ENCODE peak calls at places on chromosomes 1 and 21, in four cellular contexts. W is A673, P is GM23248, L is fibroblast of lung. Q is an unnamed sample.

GRCh38 chr1:184890539-184890973 is 83.8 kb downstream of the NIBAN1 start:
- DNase-seq in L (peak; percentile 72), W (no peak), P (peak; percentile 31), Q (no peak)

GRCh38 chr1:204975021-204975420 is 68.0 kb upstream of the CNTN2 start:
- DNase-seq in P (no peak), L (no peak), W (no peak), Q (no peak)

GRCh38 chr1:179164494-179164893 is 65.0 kb downstream of the ABL2 start:
- DNase-seq in L (peak; percentile 91), W (no peak), P (peak; percentile 58), Q (no peak)

GRCh38 chr1:204308023-204308628 is 51.6 kb downstream of the PLEKHA6 start:
- DNase-seq in L (no peak), W (no peak), P (peak; percentile 77), Q (no peak)

GRCh38 chr1:96002969-96003964 is 718.3 kb upstream of the PTBP2 start:
- DNase-seq in L (no peak), P (no peak), W (no peak), Q (no peak)

GRCh38 chr1:211541715-211542477 is 37.1 kb downstream of the SLC30A1 start:
- DNase-seq in P (no peak), L (peak; percentile 43), W (no peak), Q (no peak)

GRCh38 chr1:208243522-208243850 is 698 bp downstream of the PLXNA2 start:
- DNase-seq in P (peak; percentile 51), W (peak; percentile 12), L (peak; percentile 32), Q (no peak)

GRCh38 chr1:204377800-204378608 is 18.3 kb upstream of the PLEKHA6 start:
- DNase-seq in L (peak; percentile 21), P (peak; percentile 51), W (peak; percentile 29), Q (no peak)

GRCh38 chr1:111690306-111690617 is 48.9 kb downstream of the INKA2 start:
- DNase-seq in W (peak; percentile 92), P (peak; percentile 89), L (peak; percentile 94), Q (peak; percentile 79)

GRCh38 chr1:85134583-85135455 is 66.0 kb downstream of the SYDE2 start:
- DNase-seq in W (no peak), P (peak; percentile 75), L (no peak), Q (no peak)

GRCh38 chr1:26861286-26861701 is 1.7 kb upstream of the SFN start:
- DNase-seq in W (peak; percentile 65), P (peak; percentile 56), L (peak; percentile 14), Q (no peak)

GRCh38 chr1:183318433-183318832 is 99.7 kb downstream of the NMNAT2 start:
- DNase-seq in L (peak; percentile 79), W (no peak), P (peak; percentile 94), Q (no peak)

GRCh38 chr1:217660353-217661062 is 29.4 kb downstream of the SPATA17 start:
- DNase-seq in P (peak; percentile 92), W (no peak), L (peak; percentile 88), Q (no peak)

GRCh38 chr1:116299248-116299647 is 73.8 kb upstream of the ATP1A1 start:
- DNase-seq in W (no peak), L (no peak), P (no peak), Q (no peak)

GRCh38 chr21:26739189-26739588 is 106.0 kb downstream of the ADAMTS1 start:
- DNase-seq in P (peak; percentile 41), L (no peak), W (peak; percentile 35), Q (peak; percentile 51)

GRCh38 chr21:45270306-45270821 is 17.3 kb downstream of the POFUT2 start:
- DNase-seq in P (no peak), L (no peak), W (peak; percentile 50), Q (no peak)

GRCh38 chr1:234486858-234487830 is 8.2 kb upstream of the TARBP1 start:
- DNase-seq in L (peak; percentile 60), W (peak; percentile 77), P (peak; percentile 88), Q (peak; percentile 58)

GRCh38 chr1:24134376-24134775 is 8.6 kb downstream of the IL22RA1 start:
- DNase-seq in P (no peak), L (no peak), W (no peak), Q (no peak)

GRCh38 chr1:34460193-34460592 is 283.5 kb downstream of the C1orf94 start:
- DNase-seq in P (peak; percentile 18), L (no peak), W (peak; percentile 55), Q (peak; percentile 3)

GRCh38 chr21:8997011-8997440 is 1524.4 kb upstream of the TPTE start:
- DNase-seq in W (no peak), P (no peak), L (no peak), Q (no peak)

GRCh38 chr1:151502859-151503509 is 8.2 kb upstream of the CGN start:
- DNase-seq in W (no peak), P (no peak), L (no peak), Q (no peak)

GRCh38 chr1:45429543-45430159 is 61.3 kb downstream of the TESK2 start:
- DNase-seq in W (no peak), L (no peak), P (no peak), Q (no peak)

GRCh38 chr1:80896957-80897356 is 903.8 kb upstream of the ADGRL2 start:
- DNase-seq in P (no peak), L (no peak), W (no peak), Q (no peak)

GRCh38 chr1:108505766-108506075 is 54.2 kb upstream of the EEIG2 start:
- DNase-seq in W (no peak), L (peak; percentile 5), P (no peak), Q (no peak)
- TF ChIP-seq EZH2 in W (no peak), L (no peak), P (no peak), Q (no peak)

GRCh38 chr1:226134170-226135058 is 52.1 kb downstream of the ACBD3 start:
- DNase-seq in L (no peak), W (no peak), P (no peak), Q (no peak)

GRCh38 chr1:226132731-226133503 is 53.6 kb downstream of the ACBD3 start:
- DNase-seq in P (peak; percentile 53), L (no peak), W (peak; percentile 45), Q (no peak)

GRCh38 chr1:226135709-226136108 is 50.8 kb downstream of the ACBD3 start:
- DNase-seq in W (no peak), L (peak; percentile 5), P (no peak), Q (no peak)

GRCh38 chr1:226133504-226134123 is 52.9 kb downstream of the ACBD3 start:
- DNase-seq in L (no peak), W (no peak), P (no peak), Q (no peak)

DNA sequence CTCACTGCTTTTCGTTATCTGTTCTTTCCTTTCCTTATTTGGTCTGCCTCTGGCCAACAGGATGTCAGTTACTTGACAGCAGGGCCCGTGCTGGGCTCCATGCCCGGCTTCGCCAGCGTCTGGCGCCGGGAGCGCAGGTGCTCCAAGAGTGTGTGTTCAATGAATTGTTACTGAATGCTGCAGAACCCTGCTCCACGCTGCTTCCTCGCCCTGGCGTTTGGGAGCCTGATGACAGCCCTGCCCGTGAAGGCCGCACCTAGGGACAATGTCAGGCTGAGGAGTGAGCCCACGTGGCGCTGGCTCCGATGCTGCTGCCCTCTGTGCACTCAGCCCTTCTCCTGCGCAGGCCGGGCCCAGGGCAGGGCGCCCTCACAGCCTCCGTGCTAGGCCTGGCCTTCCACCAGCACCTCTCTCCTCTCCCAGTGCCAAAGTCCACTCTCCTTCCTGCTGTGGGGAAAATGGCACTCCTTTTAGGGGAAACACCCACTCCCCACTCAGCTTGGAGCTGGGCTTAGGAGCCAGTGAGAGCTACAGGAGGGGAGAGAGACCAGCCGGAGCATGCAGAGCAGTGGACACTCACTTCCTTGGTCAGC is 51.4 kb downstream of the ACBD3 start:
- DNase-seq in L (peak; percentile 52), W (no peak), P (no peak), Q (no peak)
- TF ChIP-seq EZH2 in L (no peak), W (no peak), P (no peak), Q (no peak)

GRCh38 chr21:43360441-43361126 is 66.3 kb downstream of the SIK1 start:
- DNase-seq in W (no peak), L (no peak), P (no peak), Q (no peak)

GRCh38 chr21:43362928-43363314 is 64.0 kb downstream of the SIK1 start:
- DNase-seq in W (no peak), L (peak; percentile 74), P (no peak), Q (no peak)

GRCh38 chr21:43361127-43361492 is 65.8 kb downstream of the SIK1 start:
- DNase-seq in L (no peak), P (peak; percentile 74), W (no peak), Q (no peak)

GRCh38 chr21:43362306-43362927 is 64.5 kb downstream of the SIK1 start:
- DNase-seq in W (peak; percentile 79), P (peak; percentile 88), L (peak; percentile 71), Q (peak; percentile 42)

DNA sequence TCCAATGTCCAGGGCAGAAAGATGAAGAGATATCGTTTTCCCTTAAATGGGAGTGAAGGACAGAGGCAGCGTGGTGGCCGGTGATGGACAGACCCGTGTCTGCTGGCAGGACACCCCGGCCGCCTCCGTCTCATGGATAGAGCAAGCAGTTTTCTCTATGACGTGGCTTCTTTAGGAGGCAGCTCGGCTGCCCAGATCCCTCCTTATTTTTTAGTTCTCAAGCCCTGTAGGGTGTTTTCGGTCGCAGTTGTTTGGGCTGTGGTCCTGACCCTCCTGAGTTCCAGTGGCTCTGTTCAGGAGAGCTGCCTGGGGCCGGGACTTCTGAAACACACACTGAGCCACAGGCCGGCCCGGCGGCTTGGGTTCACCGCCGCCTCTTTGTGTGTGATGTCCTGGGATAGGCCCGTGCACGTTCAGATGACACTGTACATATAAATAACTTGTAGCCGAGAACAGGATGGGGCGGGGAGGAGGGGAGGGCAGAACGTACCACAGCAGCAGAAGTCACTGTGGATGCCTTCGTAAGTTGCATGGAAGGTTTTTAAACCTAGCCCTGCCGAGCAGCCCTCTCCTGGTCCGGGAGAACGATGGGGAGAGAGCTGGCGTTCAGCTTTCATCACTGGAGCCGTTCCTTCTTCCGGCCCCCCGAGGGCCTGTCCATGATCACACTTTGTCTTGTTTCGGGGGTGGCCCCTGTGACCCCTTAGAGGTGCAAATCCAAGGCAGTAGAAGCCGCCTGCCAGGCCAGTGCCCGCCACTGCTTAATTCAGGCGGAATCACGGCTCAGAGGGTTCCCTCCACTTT is 65.2 kb downstream of the SIK1 start:
- DNase-seq in P (peak; percentile 75), W (no peak), L (no peak), Q (no peak)
- TF ChIP-seq EZH2 in P (no peak), W (no peak), L (no peak), Q (no peak)

GRCh38 chr1:63318255-63319068 is 3.9 kb upstream of the FOXD3 start:
- DNase-seq in L (no peak), P (no peak), W (no peak), Q (no peak)

GRCh38 chr1:63321788-63322247 is 549 bp upstream of the FOXD3 start:
- DNase-seq in P (no peak), L (no peak), W (no peak), Q (no peak)

GRCh38 chr1:63319069-63320023 is 3.0 kb upstream of the FOXD3 start:
- DNase-seq in L (no peak), W (no peak), P (no peak), Q (no peak)

GRCh38 chr1:63321061-63321787 is 1.1 kb upstream of the FOXD3 start:
- DNase-seq in L (no peak), P (no peak), W (no peak), Q (no peak)

DNA sequence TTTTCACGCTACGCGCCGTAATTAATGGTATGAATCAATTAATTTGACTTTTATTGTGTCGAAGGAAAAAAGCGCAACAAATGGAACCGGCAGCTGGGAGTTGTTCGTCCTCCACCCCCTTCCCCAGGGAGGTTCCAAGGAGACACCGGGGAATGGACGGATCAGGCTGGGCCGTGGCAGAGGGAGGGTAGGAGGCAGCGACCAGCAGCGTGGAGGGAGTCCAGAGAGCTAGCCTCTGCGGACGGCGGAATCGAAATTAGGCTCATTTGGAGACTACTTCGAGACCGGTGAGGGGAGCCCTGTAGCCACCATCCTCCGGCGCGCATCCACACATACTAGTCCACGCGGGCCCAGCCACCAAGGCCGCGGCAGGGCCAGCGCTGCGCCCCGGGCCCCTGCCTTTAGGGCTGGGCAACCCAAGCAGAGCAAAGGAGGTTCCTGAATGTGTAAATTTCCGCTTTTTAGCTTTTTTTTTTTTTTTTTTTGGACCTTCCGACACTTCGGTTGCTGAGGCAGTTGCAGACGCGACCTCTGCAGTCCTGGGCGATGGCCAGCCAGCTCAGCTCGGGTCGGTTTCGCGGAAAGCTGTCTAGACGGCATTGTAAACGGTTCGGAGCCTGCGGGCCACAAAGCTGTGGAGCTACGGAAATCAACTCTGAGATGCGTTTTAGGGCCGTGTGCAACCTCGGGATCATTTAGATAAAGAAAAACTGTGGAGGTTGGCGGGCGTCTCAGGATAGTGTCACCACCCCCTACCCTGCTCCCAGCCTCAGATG is 2.2 kb upstream of the FOXD3 start:
- DNase-seq in L (no peak), P (peak; percentile 32), W (no peak), Q (no peak)
- TF ChIP-seq EZH2 in L (peak; percentile 53), P (peak; percentile 41), W (no peak), Q (no peak)

Q was measured in SK-N-MC.